ENCODE peak calls at places on chromosomes 3 and 15, in five cellular contexts. X is D341Med, N is osteocyte, D is HS-27A, Z is GM12864. W is an unnamed sample.
A peak's percentile ranks its signal among the peaks of the same experiment; 100 is the strongest.

GRCh38 chr3:71168961-71169411 is 414.5 kb downstream of the FOXP1 start:
- DNase-seq in X (no peak), N (no peak), D (no peak), Z (no peak), W (no peak)

GRCh38 chr3:127525373-127525772 is 65.2 kb downstream of the TPRA1 start:
- DNase-seq in X (no peak), N (no peak), D (no peak), Z (no peak), W (no peak)

GRCh38 chr15:28264166-28264565 is 57.8 kb downstream of the HERC2 start:
- DNase-seq in X (no peak), N (no peak), D (no peak), Z (no peak), W (no peak)

GRCh38 chr15:68620721-68621528 is 42.1 kb downstream of the CORO2B start:
- DNase-seq in X (peak; percentile 75), N (peak; percentile 92), D (no peak), Z (no peak), W (peak; percentile 96)

GRCh38 chr3:7382293-7383033 is 521.5 kb downstream of the GRM7 start:
- DNase-seq in X (no peak), N (no peak), D (no peak), Z (no peak), W (no peak)

GRCh38 chr3:44734646-44735168 is 5.3 kb downstream of the ZNF501 start:
- DNase-seq in X (no peak), N (no peak), D (no peak), Z (no peak), W (no peak)

GRCh38 chr15:52559583-52559982 is 9.2 kb downstream of the ARPP19 start:
- DNase-seq in X (no peak), N (no peak), D (no peak), Z (no peak), W (peak; percentile 38)

GRCh38 chr3:10683106-10683505 is 132.9 kb upstream of the SLC6A11 start:
- DNase-seq in X (no peak), N (no peak), D (no peak), Z (no peak), W (no peak)

GRCh38 chr3:4355401-4356224 is 52.4 kb downstream of the SETMAR start:
- DNase-seq in X (no peak), N (no peak), D (no peak), Z (no peak), W (no peak)

GRCh38 chr3:188975612-188976314 is 196.0 kb upstream of the TPRG1 start:
- DNase-seq in X (no peak), N (no peak), D (no peak), Z (no peak), W (no peak)

GRCh38 chr3:182794455-182794773 is 1.1 kb downstream of the ATP11B start:
- DNase-seq in X (no peak), N (no peak), D (no peak), Z (no peak), W (peak; percentile 34)

GRCh38 chr15:101006931-101007687 is 88.0 kb downstream of the LRRK1 start:
- DNase-seq in X (peak; percentile 87), N (no peak), D (peak; percentile 61), Z (peak; percentile 27), W (peak; percentile 83)

GRCh38 chr3:64664397-64664796 is 23.4 kb downstream of the ADAMTS9 start:
- DNase-seq in X (no peak), N (no peak), D (no peak), Z (no peak), W (no peak)

GRCh38 chr3:55854395-55854994 is 367.4 kb upstream of the WNT5A start:
- DNase-seq in X (no peak), N (no peak), D (no peak), Z (no peak), W (no peak)

GRCh38 chr3:102329561-102329960 is 105.3 kb upstream of the ZPLD1 start:
- DNase-seq in X (no peak), N (no peak), D (no peak), Z (no peak), W (no peak)

GRCh38 chr15:87287156-87287555 is 969.4 kb downstream of the NTRK3 start:
- DNase-seq in X (no peak), N (no peak), D (peak; percentile 68), Z (no peak), W (no peak)

GRCh38 chr3:140007946-140008692 is 73.1 kb downstream of the CLSTN2 start:
- DNase-seq in X (no peak), N (peak; percentile 49), D (no peak), Z (no peak), W (peak; percentile 89)

GRCh38 chr3:112136959-112137693 is 4.1 kb upstream of the GCSAM start:
- DNase-seq in X (peak; percentile 37), N (no peak), D (peak; percentile 11), Z (no peak), W (peak; percentile 27)

GRCh38 chr3:51963951-51964451 is 3.3 kb downstream of the PCBP4 start:
- DNase-seq in X (peak; percentile 67), N (no peak), D (no peak), Z (no peak), W (peak; percentile 98)

GRCh38 chr3:175777495-175777894 is 918.4 kb downstream of the NAALADL2 start:
- DNase-seq in X (no peak), N (no peak), D (no peak), Z (no peak), W (no peak)

GRCh38 chr3:20930034-20930433 is 744.0 kb upstream of the SGO1 start:
- DNase-seq in X (peak; percentile 39), N (no peak), D (peak; percentile 23), Z (no peak), W (peak; percentile 14)

GRCh38 chr3:155753038-155753647 is 8.3 kb upstream of the PLCH1 start:
- DNase-seq in X (peak; percentile 36), N (no peak), D (no peak), Z (no peak), W (no peak)

GRCh38 chr3:113552851-113553250 is 20.5 kb downstream of the SIDT1 start:
- DNase-seq in X (no peak), N (no peak), D (no peak), Z (no peak), W (no peak)

GRCh38 chr3:64272842-64273241 is 47.6 kb upstream of the PRICKLE2 start:
- DNase-seq in X (no peak), N (no peak), D (no peak), Z (no peak), W (no peak)

GRCh38 chr3:40615110-40615915 is 90.6 kb downstream of the ZNF621 start:
- DNase-seq in X (peak; percentile 79), N (peak; percentile 75), D (no peak), Z (no peak), W (peak; percentile 73)

GRCh38 chr3:122356402-122356801 is 26.6 kb downstream of the MIX23 start:
- DNase-seq in X (peak; percentile 50), N (no peak), D (no peak), Z (no peak), W (peak; percentile 53)

GRCh38 chr15:33031324-33031736 is 163.2 kb downstream of the FMN1 start:
- DNase-seq in X (no peak), N (no peak), D (no peak), Z (no peak), W (peak; percentile 80)

GRCh38 chr3:134517796-134518195 is 31.9 kb downstream of the CEP63 start:
- DNase-seq in X (no peak), N (no peak), D (no peak), Z (no peak), W (no peak)

W was measured in NCI-H524.